ENCODE peak calls at places on chromosomes 13 and 19, in eight cellular contexts. One of them, this sample, is unnamed.

GRCh38 chr13:44679602-44680001 is 103.5 kb upstream of the TSC22D1 start:
- DNase-seq in IMR-90: peak
- DNase-seq in Right ventricle myocardium inferior: no peak
- DNase-seq in A172: no peak
- DNase-seq in cardiac septum: no peak
- DNase-seq in T-cell: no peak
- DNase-seq in HFF-Myc: no peak
- DNase-seq in left cardiac atrium: no peak
- DNase-seq in this sample: no peak

GRCh38 chr19:1874554-1875185 is 10.6 kb downstream of the ABHD17A start:
- DNase-seq in IMR-90: no peak
- DNase-seq in Right ventricle myocardium inferior: no peak
- DNase-seq in A172: no peak
- DNase-seq in cardiac septum: no peak
- DNase-seq in T-cell: no peak
- DNase-seq in HFF-Myc: no peak
- DNase-seq in left cardiac atrium: no peak
- DNase-seq in this sample: no peak

GRCh38 chr13:31054632-31055031 is 107.1 kb downstream of the HSPH1 start:
- DNase-seq in IMR-90: no peak
- DNase-seq in Right ventricle myocardium inferior: no peak
- DNase-seq in A172: no peak
- DNase-seq in cardiac septum: no peak
- DNase-seq in T-cell: no peak
- DNase-seq in HFF-Myc: no peak
- DNase-seq in left cardiac atrium: no peak
- DNase-seq in this sample: no peak

GRCh38 chr19:51702103-51702753 is 9.1 kb downstream of the SPACA6 start:
- DNase-seq in IMR-90: peak
- DNase-seq in Right ventricle myocardium inferior: peak
- DNase-seq in A172: no peak
- DNase-seq in cardiac septum: peak
- DNase-seq in T-cell: no peak
- DNase-seq in HFF-Myc: no peak
- DNase-seq in left cardiac atrium: peak
- DNase-seq in this sample: peak

GRCh38 chr13:113668491-113668971 is 1.5 kb downstream of the GRK1 start:
- DNase-seq in IMR-90: no peak
- DNase-seq in Right ventricle myocardium inferior: no peak
- DNase-seq in A172: no peak
- DNase-seq in cardiac septum: peak
- DNase-seq in T-cell: no peak
- DNase-seq in HFF-Myc: no peak
- DNase-seq in left cardiac atrium: no peak
- DNase-seq in this sample: no peak

GRCh38 chr13:45713106-45713690 is 11.1 kb downstream of the CBY2 start:
- DNase-seq in IMR-90: no peak
- DNase-seq in Right ventricle myocardium inferior: no peak
- DNase-seq in A172: no peak
- DNase-seq in cardiac septum: no peak
- DNase-seq in T-cell: no peak
- DNase-seq in HFF-Myc: no peak
- DNase-seq in left cardiac atrium: no peak
- DNase-seq in this sample: no peak

GRCh38 chr19:16566161-16566560 is 6.1 kb downstream of the SLC35E1 start:
- DNase-seq in IMR-90: no peak
- DNase-seq in Right ventricle myocardium inferior: peak
- DNase-seq in A172: no peak
- DNase-seq in cardiac septum: no peak
- DNase-seq in T-cell: peak
- DNase-seq in HFF-Myc: no peak
- DNase-seq in left cardiac atrium: no peak
- DNase-seq in this sample: no peak

GRCh38 chr19:4768934-4769777 is 22.4 kb upstream of the FEM1A start:
- DNase-seq in IMR-90: peak
- DNase-seq in Right ventricle myocardium inferior: no peak
- DNase-seq in A172: peak
- DNase-seq in cardiac septum: peak
- DNase-seq in T-cell: peak
- DNase-seq in HFF-Myc: peak
- DNase-seq in left cardiac atrium: peak
- DNase-seq in this sample: peak

GRCh38 chr13:105311094-105311493 is 1224.4 kb downstream of the EFNB2 start:
- DNase-seq in IMR-90: no peak
- DNase-seq in Right ventricle myocardium inferior: no peak
- DNase-seq in A172: no peak
- DNase-seq in cardiac septum: no peak
- DNase-seq in T-cell: no peak
- DNase-seq in HFF-Myc: no peak
- DNase-seq in left cardiac atrium: no peak
- DNase-seq in this sample: no peak

GRCh38 chr13:31927219-31927653 is 104.3 kb upstream of the FRY start:
- DNase-seq in IMR-90: no peak
- DNase-seq in Right ventricle myocardium inferior: no peak
- DNase-seq in A172: no peak
- DNase-seq in cardiac septum: no peak
- DNase-seq in T-cell: no peak
- DNase-seq in HFF-Myc: no peak
- DNase-seq in left cardiac atrium: no peak
- DNase-seq in this sample: no peak

GRCh38 chr19:29967623-29968022 is 25.6 kb downstream of the URI1 start:
- DNase-seq in IMR-90: peak
- DNase-seq in Right ventricle myocardium inferior: no peak
- DNase-seq in A172: no peak
- DNase-seq in cardiac septum: no peak
- DNase-seq in T-cell: no peak
- DNase-seq in HFF-Myc: no peak
- DNase-seq in left cardiac atrium: no peak
- DNase-seq in this sample: no peak

GRCh38 chr19:19775891-19776205 is 42.9 kb upstream of the ZNF14 start:
- DNase-seq in IMR-90: no peak
- DNase-seq in Right ventricle myocardium inferior: no peak
- DNase-seq in A172: no peak
- DNase-seq in cardiac septum: no peak
- DNase-seq in T-cell: no peak
- DNase-seq in HFF-Myc: no peak
- DNase-seq in left cardiac atrium: no peak
- DNase-seq in this sample: no peak

GRCh38 chr13:48630291-48630690 is 23.4 kb upstream of the CYSLTR2 start:
- DNase-seq in IMR-90: no peak
- DNase-seq in Right ventricle myocardium inferior: no peak
- DNase-seq in A172: no peak
- DNase-seq in cardiac septum: no peak
- DNase-seq in T-cell: no peak
- DNase-seq in HFF-Myc: no peak
- DNase-seq in left cardiac atrium: no peak
- DNase-seq in this sample: no peak

GRCh38 chr19:42066075-42066754 is 3.8 kb downstream of the GRIK5 start:
- DNase-seq in IMR-90: peak
- DNase-seq in Right ventricle myocardium inferior: no peak
- DNase-seq in A172: peak
- DNase-seq in cardiac septum: no peak
- DNase-seq in T-cell: no peak
- DNase-seq in HFF-Myc: no peak
- DNase-seq in left cardiac atrium: no peak
- DNase-seq in this sample: no peak

GRCh38 chr13:99314640-99315176 is 7.5 kb upstream of the GPR183 start:
- DNase-seq in IMR-90: peak
- DNase-seq in Right ventricle myocardium inferior: no peak
- DNase-seq in A172: peak
- DNase-seq in cardiac septum: no peak
- DNase-seq in T-cell: peak
- DNase-seq in HFF-Myc: peak
- DNase-seq in left cardiac atrium: no peak
- DNase-seq in this sample: no peak

GRCh38 chr13:110868631-110869165 is 46.2 kb downstream of the ANKRD10 start:
- DNase-seq in IMR-90: no peak
- DNase-seq in Right ventricle myocardium inferior: no peak
- DNase-seq in A172: no peak
- DNase-seq in cardiac septum: no peak
- DNase-seq in T-cell: no peak
- DNase-seq in HFF-Myc: no peak
- DNase-seq in left cardiac atrium: no peak
- DNase-seq in this sample: no peak

GRCh38 chr13:77915676-77916075 is 3.0 kb downstream of the EDNRB start:
- DNase-seq in IMR-90: no peak
- DNase-seq in Right ventricle myocardium inferior: no peak
- DNase-seq in A172: no peak
- DNase-seq in cardiac septum: no peak
- DNase-seq in T-cell: no peak
- DNase-seq in HFF-Myc: no peak
- DNase-seq in left cardiac atrium: no peak
- DNase-seq in this sample: no peak

GRCh38 chr19:15936950-15937349 is 2.6 kb upstream of the CYP4F11 start:
- DNase-seq in IMR-90: no peak
- DNase-seq in Right ventricle myocardium inferior: no peak
- DNase-seq in A172: no peak
- DNase-seq in cardiac septum: no peak
- DNase-seq in T-cell: no peak
- DNase-seq in HFF-Myc: no peak
- DNase-seq in left cardiac atrium: no peak
- DNase-seq in this sample: no peak

GRCh38 chr19:45764947-45765346 is 4.1 kb downstream of the SIX5 start:
- DNase-seq in IMR-90: no peak
- DNase-seq in Right ventricle myocardium inferior: no peak
- DNase-seq in A172: no peak
- DNase-seq in cardiac septum: no peak
- DNase-seq in T-cell: no peak
- DNase-seq in HFF-Myc: no peak
- DNase-seq in left cardiac atrium: peak
- DNase-seq in this sample: peak

GRCh38 chr13:28819748-28820098 is 416 bp upstream of the MTUS2 start:
- DNase-seq in IMR-90: peak
- DNase-seq in Right ventricle myocardium inferior: peak
- DNase-seq in A172: no peak
- DNase-seq in cardiac septum: no peak
- DNase-seq in T-cell: no peak
- DNase-seq in HFF-Myc: no peak
- DNase-seq in left cardiac atrium: peak
- DNase-seq in this sample: no peak

GRCh38 chr19:4763021-4763420 is 28.5 kb upstream of the FEM1A start:
- DNase-seq in IMR-90: no peak
- DNase-seq in Right ventricle myocardium inferior: no peak
- DNase-seq in A172: no peak
- DNase-seq in cardiac septum: no peak
- DNase-seq in T-cell: no peak
- DNase-seq in HFF-Myc: no peak
- DNase-seq in left cardiac atrium: no peak
- DNase-seq in this sample: no peak

GRCh38 chr13:94210826-94211225 is 268.7 kb downstream of the DCT start:
- DNase-seq in IMR-90: no peak
- DNase-seq in Right ventricle myocardium inferior: no peak
- DNase-seq in A172: no peak
- DNase-seq in cardiac septum: no peak
- DNase-seq in T-cell: no peak
- DNase-seq in HFF-Myc: no peak
- DNase-seq in left cardiac atrium: no peak
- DNase-seq in this sample: no peak

GRCh38 chr19:41694196-41694595 is 6.1 kb upstream of the CEACAM7 start:
- DNase-seq in IMR-90: no peak
- DNase-seq in Right ventricle myocardium inferior: no peak
- DNase-seq in A172: no peak
- DNase-seq in cardiac septum: no peak
- DNase-seq in T-cell: no peak
- DNase-seq in HFF-Myc: no peak
- DNase-seq in left cardiac atrium: no peak
- DNase-seq in this sample: no peak

GRCh38 chr13:88068975-88069374 is 397.8 kb downstream of the SLITRK5 start:
- DNase-seq in IMR-90: no peak
- DNase-seq in Right ventricle myocardium inferior: no peak
- DNase-seq in A172: no peak
- DNase-seq in cardiac septum: no peak
- DNase-seq in T-cell: no peak
- DNase-seq in HFF-Myc: no peak
- DNase-seq in left cardiac atrium: no peak
- DNase-seq in this sample: no peak

GRCh38 chr19:8702350-8702749 is 3.8 kb upstream of the ACTL9 start:
- DNase-seq in IMR-90: no peak
- DNase-seq in Right ventricle myocardium inferior: no peak
- DNase-seq in A172: no peak
- DNase-seq in cardiac septum: no peak
- DNase-seq in T-cell: no peak
- DNase-seq in HFF-Myc: no peak
- DNase-seq in left cardiac atrium: no peak
- DNase-seq in this sample: no peak

GRCh38 chr13:91347996-91348905 is 764 bp downstream of the MIR17HG start:
- DNase-seq in IMR-90: no peak
- DNase-seq in Right ventricle myocardium inferior: peak
- DNase-seq in A172: no peak
- DNase-seq in cardiac septum: no peak
- DNase-seq in T-cell: peak
- DNase-seq in HFF-Myc: no peak
- DNase-seq in left cardiac atrium: peak
- DNase-seq in this sample: peak

GRCh38 chr19:34320277-34320676 is 44.7 kb upstream of the GPI start:
- DNase-seq in IMR-90: no peak
- DNase-seq in Right ventricle myocardium inferior: no peak
- DNase-seq in A172: no peak
- DNase-seq in cardiac septum: no peak
- DNase-seq in T-cell: no peak
- DNase-seq in HFF-Myc: no peak
- DNase-seq in left cardiac atrium: peak
- DNase-seq in this sample: no peak

GRCh38 chr19:51570962-51571575 is at the start of gene ZNF175:
- DNase-seq in IMR-90: peak
- DNase-seq in Right ventricle myocardium inferior: peak
- DNase-seq in A172: peak
- DNase-seq in cardiac septum: peak
- DNase-seq in T-cell: peak
- DNase-seq in HFF-Myc: peak
- DNase-seq in left cardiac atrium: peak
- DNase-seq in this sample: peak

GRCh38 chr19:55440411-55441105 is 2.5 kb downstream of the SHISA7 start:
- DNase-seq in IMR-90: no peak
- DNase-seq in Right ventricle myocardium inferior: no peak
- DNase-seq in A172: no peak
- DNase-seq in cardiac septum: no peak
- DNase-seq in T-cell: no peak
- DNase-seq in HFF-Myc: no peak
- DNase-seq in left cardiac atrium: no peak
- DNase-seq in this sample: no peak

GRCh38 chr19:4916292-4917082 is 7.2 kb downstream of the UHRF1 start:
- DNase-seq in IMR-90: no peak
- DNase-seq in Right ventricle myocardium inferior: peak
- DNase-seq in A172: no peak
- DNase-seq in cardiac septum: no peak
- DNase-seq in T-cell: peak
- DNase-seq in HFF-Myc: no peak
- DNase-seq in left cardiac atrium: no peak
- DNase-seq in this sample: no peak